ENCODE peak calls at places on chromosomes 16 and 17, in eight cellular contexts. One of them, this sample, is unnamed.

GRCh38 chr17:40608061-40608581 is 39.5 kb downstream of the SMARCE1 start:
- DNase-seq in GM10248: no peak
- DNase-seq in AG09309: no peak
- DNase-seq in mesothelial cell of epicardium: no peak
- DNase-seq in upper lobe of right lung: no peak
- DNase-seq in activated B cell treated with CpG ODN at 0.5 μM for 24 hours: no peak
- DNase-seq in Calu3: no peak
- DNase-seq in foreskin keratinocyte: no peak
- DNase-seq in this sample: no peak

GRCh38 chr17:36943250-36944220 is 5.2 kb upstream of the AATF start:
- DNase-seq in GM10248: peak
- DNase-seq in AG09309: no peak
- DNase-seq in mesothelial cell of epicardium: no peak
- DNase-seq in upper lobe of right lung: no peak
- DNase-seq in activated B cell treated with CpG ODN at 0.5 μM for 24 hours: no peak
- DNase-seq in Calu3: no peak
- DNase-seq in foreskin keratinocyte: no peak
- DNase-seq in this sample: no peak

GRCh38 chr16:58815188-58815888 is 81.2 kb upstream of the GOT2 start:
- DNase-seq in GM10248: no peak
- DNase-seq in AG09309: no peak
- DNase-seq in mesothelial cell of epicardium: no peak
- DNase-seq in upper lobe of right lung: no peak
- DNase-seq in activated B cell treated with CpG ODN at 0.5 μM for 24 hours: no peak
- DNase-seq in Calu3: no peak
- DNase-seq in foreskin keratinocyte: peak
- DNase-seq in this sample: no peak

GRCh38 chr17:16439303-16439791 is 24.0 kb downstream of the TRPV2 start:
- DNase-seq in GM10248: no peak
- DNase-seq in AG09309: no peak
- DNase-seq in mesothelial cell of epicardium: no peak
- DNase-seq in upper lobe of right lung: no peak
- DNase-seq in activated B cell treated with CpG ODN at 0.5 μM for 24 hours: no peak
- DNase-seq in Calu3: no peak
- DNase-seq in foreskin keratinocyte: no peak
- DNase-seq in this sample: no peak

GRCh38 chr17:61393904-61394629 is 5.6 kb upstream of the TBX2 start:
- DNase-seq in GM10248: no peak
- DNase-seq in AG09309: no peak
- DNase-seq in mesothelial cell of epicardium: no peak
- DNase-seq in upper lobe of right lung: no peak
- DNase-seq in activated B cell treated with CpG ODN at 0.5 μM for 24 hours: no peak
- DNase-seq in Calu3: no peak
- DNase-seq in foreskin keratinocyte: no peak
- DNase-seq in this sample: no peak

GRCh38 chr17:28796062-28796461 is 46.5 kb downstream of the FAM222B start:
- DNase-seq in GM10248: no peak
- DNase-seq in AG09309: no peak
- DNase-seq in mesothelial cell of epicardium: no peak
- DNase-seq in upper lobe of right lung: no peak
- DNase-seq in activated B cell treated with CpG ODN at 0.5 μM for 24 hours: no peak
- DNase-seq in Calu3: no peak
- DNase-seq in foreskin keratinocyte: no peak
- DNase-seq in this sample: no peak

GRCh38 chr17:6476834-6477210 is 32.6 kb downstream of the PIMREG start:
- DNase-seq in GM10248: no peak
- DNase-seq in AG09309: no peak
- DNase-seq in mesothelial cell of epicardium: no peak
- DNase-seq in upper lobe of right lung: no peak
- DNase-seq in activated B cell treated with CpG ODN at 0.5 μM for 24 hours: no peak
- DNase-seq in Calu3: no peak
- DNase-seq in foreskin keratinocyte: no peak
- DNase-seq in this sample: no peak

GRCh38 chr17:82231562-82232321 is 2.9 kb downstream of the SLC16A3 start:
- DNase-seq in GM10248: no peak
- DNase-seq in AG09309: no peak
- DNase-seq in mesothelial cell of epicardium: no peak
- DNase-seq in upper lobe of right lung: peak
- DNase-seq in activated B cell treated with CpG ODN at 0.5 μM for 24 hours: no peak
- DNase-seq in Calu3: peak
- DNase-seq in foreskin keratinocyte: no peak
- DNase-seq in this sample: peak

GRCh38 chr17:28911411-28912045 is 8.6 kb upstream of the DHRS13 start:
- DNase-seq in GM10248: no peak
- DNase-seq in AG09309: no peak
- DNase-seq in mesothelial cell of epicardium: no peak
- DNase-seq in upper lobe of right lung: no peak
- DNase-seq in activated B cell treated with CpG ODN at 0.5 μM for 24 hours: no peak
- DNase-seq in Calu3: no peak
- DNase-seq in foreskin keratinocyte: no peak
- DNase-seq in this sample: no peak

GRCh38 chr16:75279277-75279676 is 27.9 kb upstream of the BCAR1 start:
- DNase-seq in GM10248: no peak
- DNase-seq in AG09309: no peak
- DNase-seq in mesothelial cell of epicardium: no peak
- DNase-seq in upper lobe of right lung: no peak
- DNase-seq in activated B cell treated with CpG ODN at 0.5 μM for 24 hours: no peak
- DNase-seq in Calu3: no peak
- DNase-seq in foreskin keratinocyte: peak
- DNase-seq in this sample: no peak

GRCh38 chr16:66354321-66354854 is 12.1 kb upstream of the CDH5 start:
- DNase-seq in GM10248: no peak
- DNase-seq in AG09309: no peak
- DNase-seq in mesothelial cell of epicardium: no peak
- DNase-seq in upper lobe of right lung: peak
- DNase-seq in activated B cell treated with CpG ODN at 0.5 μM for 24 hours: no peak
- DNase-seq in Calu3: no peak
- DNase-seq in foreskin keratinocyte: no peak
- DNase-seq in this sample: no peak

GRCh38 chr16:14486520-14487303 is 143.3 kb downstream of the PARN start:
- DNase-seq in GM10248: no peak
- DNase-seq in AG09309: peak
- DNase-seq in mesothelial cell of epicardium: peak
- DNase-seq in upper lobe of right lung: no peak
- DNase-seq in activated B cell treated with CpG ODN at 0.5 μM for 24 hours: no peak
- DNase-seq in Calu3: peak
- DNase-seq in foreskin keratinocyte: peak
- DNase-seq in this sample: peak

GRCh38 chr16:57615813-57616212 is 12.6 kb upstream of the ADGRG1 start:
- DNase-seq in GM10248: no peak
- DNase-seq in AG09309: no peak
- DNase-seq in mesothelial cell of epicardium: no peak
- DNase-seq in upper lobe of right lung: peak
- DNase-seq in activated B cell treated with CpG ODN at 0.5 μM for 24 hours: no peak
- DNase-seq in Calu3: no peak
- DNase-seq in foreskin keratinocyte: no peak
- DNase-seq in this sample: no peak

GRCh38 chr16:68490829-68491575 is 42.7 kb upstream of the SMPD3 start:
- DNase-seq in GM10248: no peak
- DNase-seq in AG09309: peak
- DNase-seq in mesothelial cell of epicardium: no peak
- DNase-seq in upper lobe of right lung: peak
- DNase-seq in activated B cell treated with CpG ODN at 0.5 μM for 24 hours: no peak
- DNase-seq in Calu3: peak
- DNase-seq in foreskin keratinocyte: peak
- DNase-seq in this sample: no peak

GRCh38 chr17:77828749-77829539 is 129.6 kb upstream of the TNRC6C start:
- DNase-seq in GM10248: no peak
- DNase-seq in AG09309: no peak
- DNase-seq in mesothelial cell of epicardium: no peak
- DNase-seq in upper lobe of right lung: peak
- DNase-seq in activated B cell treated with CpG ODN at 0.5 μM for 24 hours: no peak
- DNase-seq in Calu3: no peak
- DNase-seq in foreskin keratinocyte: no peak
- DNase-seq in this sample: no peak

DNA sequence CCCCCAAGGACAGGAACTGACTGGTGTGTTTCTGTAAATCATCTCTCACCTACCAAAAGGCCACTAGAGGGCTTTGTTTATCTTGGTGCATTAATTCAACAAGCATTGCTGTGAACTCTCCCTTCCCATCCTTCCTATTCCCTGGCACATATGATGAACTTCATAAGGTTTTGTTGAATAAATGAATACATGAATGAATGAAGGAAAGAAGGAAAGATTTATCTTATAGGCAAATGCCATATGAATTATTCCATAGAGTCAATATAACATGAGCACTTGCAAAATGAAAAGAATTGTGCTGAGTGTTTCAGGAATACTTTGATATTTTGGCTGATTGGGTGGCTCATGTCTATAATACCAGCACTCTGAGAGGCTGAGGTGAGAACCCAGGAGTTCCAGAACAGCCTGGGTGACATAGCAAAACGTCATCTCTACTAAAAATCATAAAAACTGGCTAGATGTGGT is 4.3 kb downstream of the SPDYE4 start:
- DNase-seq in GM10248: peak
- DNase-seq in AG09309: no peak
- DNase-seq in mesothelial cell of epicardium: no peak
- DNase-seq in upper lobe of right lung: no peak
- DNase-seq in activated B cell treated with CpG ODN at 0.5 μM for 24 hours: no peak
- DNase-seq in Calu3: no peak
- DNase-seq in foreskin keratinocyte: peak
- DNase-seq in this sample: no peak
- TF ChIP-seq CTCF in GM10248: peak
- TF ChIP-seq CTCF in AG09309: peak
- TF ChIP-seq CTCF in mesothelial cell of epicardium: no peak
- TF ChIP-seq CTCF in upper lobe of right lung: peak
- TF ChIP-seq CTCF in activated B cell treated with CpG ODN at 0.5 μM for 24 hours: no peak
- TF ChIP-seq CTCF in Calu3: no peak
- TF ChIP-seq CTCF in foreskin keratinocyte: peak
- TF ChIP-seq CTCF in this sample: peak

GRCh38 chr16:85444879-85445778 is 168.0 kb upstream of the GSE1 start:
- DNase-seq in GM10248: no peak
- DNase-seq in AG09309: no peak
- DNase-seq in mesothelial cell of epicardium: no peak
- DNase-seq in upper lobe of right lung: no peak
- DNase-seq in activated B cell treated with CpG ODN at 0.5 μM for 24 hours: no peak
- DNase-seq in Calu3: peak
- DNase-seq in foreskin keratinocyte: no peak
- DNase-seq in this sample: no peak
- TF ChIP-seq CTCF in GM10248: no peak
- TF ChIP-seq CTCF in AG09309: no peak
- TF ChIP-seq CTCF in mesothelial cell of epicardium: no peak
- TF ChIP-seq CTCF in upper lobe of right lung: no peak
- TF ChIP-seq CTCF in activated B cell treated with CpG ODN at 0.5 μM for 24 hours: no peak
- TF ChIP-seq CTCF in Calu3: no peak
- TF ChIP-seq CTCF in foreskin keratinocyte: no peak
- TF ChIP-seq CTCF in this sample: no peak

GRCh38 chr17:19263621-19264010 is 26.4 kb downstream of the EPN2 start:
- DNase-seq in GM10248: no peak
- DNase-seq in AG09309: no peak
- DNase-seq in mesothelial cell of epicardium: no peak
- DNase-seq in upper lobe of right lung: no peak
- DNase-seq in activated B cell treated with CpG ODN at 0.5 μM for 24 hours: no peak
- DNase-seq in Calu3: no peak
- DNase-seq in foreskin keratinocyte: peak
- DNase-seq in this sample: no peak

GRCh38 chr17:19262650-19263620 is 25.8 kb downstream of the EPN2 start:
- DNase-seq in GM10248: no peak
- DNase-seq in AG09309: no peak
- DNase-seq in mesothelial cell of epicardium: no peak
- DNase-seq in upper lobe of right lung: no peak
- DNase-seq in activated B cell treated with CpG ODN at 0.5 μM for 24 hours: no peak
- DNase-seq in Calu3: no peak
- DNase-seq in foreskin keratinocyte: peak
- DNase-seq in this sample: no peak

GRCh38 chr17:19264277-19264676 is 27.1 kb downstream of the EPN2 start:
- DNase-seq in GM10248: no peak
- DNase-seq in AG09309: no peak
- DNase-seq in mesothelial cell of epicardium: no peak
- DNase-seq in upper lobe of right lung: no peak
- DNase-seq in activated B cell treated with CpG ODN at 0.5 μM for 24 hours: no peak
- DNase-seq in Calu3: no peak
- DNase-seq in foreskin keratinocyte: no peak
- DNase-seq in this sample: no peak

GRCh38 chr17:19258371-19258770 is 21.2 kb downstream of the EPN2 start:
- DNase-seq in GM10248: no peak
- DNase-seq in AG09309: no peak
- DNase-seq in mesothelial cell of epicardium: no peak
- DNase-seq in upper lobe of right lung: no peak
- DNase-seq in activated B cell treated with CpG ODN at 0.5 μM for 24 hours: no peak
- DNase-seq in Calu3: no peak
- DNase-seq in foreskin keratinocyte: no peak
- DNase-seq in this sample: no peak

DNA sequence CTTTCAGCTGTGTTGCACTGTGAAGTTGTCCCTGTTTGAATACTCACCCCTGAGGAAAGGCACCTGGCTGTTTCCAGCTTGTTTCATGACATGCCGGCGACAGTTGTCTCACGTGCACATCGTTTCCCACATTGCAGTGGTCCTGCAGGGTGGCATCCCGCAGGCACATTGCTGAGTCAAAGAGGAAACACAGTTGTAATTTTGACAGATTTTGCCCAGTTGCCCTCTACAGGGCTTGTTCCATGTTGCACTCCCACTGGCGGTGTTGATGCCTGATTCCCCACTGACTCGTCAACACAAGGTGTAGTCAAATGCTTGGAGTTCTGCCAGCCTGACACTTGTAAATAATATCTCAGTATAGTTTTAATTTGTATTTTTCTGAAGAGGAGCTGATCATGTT is 23.8 kb downstream of the EPN2 start:
- DNase-seq in GM10248: no peak
- DNase-seq in AG09309: no peak
- DNase-seq in mesothelial cell of epicardium: no peak
- DNase-seq in upper lobe of right lung: no peak
- DNase-seq in activated B cell treated with CpG ODN at 0.5 μM for 24 hours: no peak
- DNase-seq in Calu3: no peak
- DNase-seq in foreskin keratinocyte: peak
- DNase-seq in this sample: no peak
- TF ChIP-seq CTCF in GM10248: no peak
- TF ChIP-seq CTCF in AG09309: no peak
- TF ChIP-seq CTCF in mesothelial cell of epicardium: no peak
- TF ChIP-seq CTCF in upper lobe of right lung: peak
- TF ChIP-seq CTCF in activated B cell treated with CpG ODN at 0.5 μM for 24 hours: no peak
- TF ChIP-seq CTCF in Calu3: no peak
- TF ChIP-seq CTCF in foreskin keratinocyte: peak
- TF ChIP-seq CTCF in this sample: peak

GRCh38 chr16:51137097-51137496 is 14.0 kb downstream of the SALL1 start:
- DNase-seq in GM10248: no peak
- DNase-seq in AG09309: no peak
- DNase-seq in mesothelial cell of epicardium: no peak
- DNase-seq in upper lobe of right lung: no peak
- DNase-seq in activated B cell treated with CpG ODN at 0.5 μM for 24 hours: no peak
- DNase-seq in Calu3: no peak
- DNase-seq in foreskin keratinocyte: no peak
- DNase-seq in this sample: no peak

GRCh38 chr16:51143166-51143565 is 7.9 kb downstream of the SALL1 start:
- DNase-seq in GM10248: no peak
- DNase-seq in AG09309: no peak
- DNase-seq in mesothelial cell of epicardium: no peak
- DNase-seq in upper lobe of right lung: no peak
- DNase-seq in activated B cell treated with CpG ODN at 0.5 μM for 24 hours: no peak
- DNase-seq in Calu3: no peak
- DNase-seq in foreskin keratinocyte: no peak
- DNase-seq in this sample: no peak

GRCh38 chr16:51141541-51141940 is 9.5 kb downstream of the SALL1 start:
- DNase-seq in GM10248: no peak
- DNase-seq in AG09309: no peak
- DNase-seq in mesothelial cell of epicardium: no peak
- DNase-seq in upper lobe of right lung: no peak
- DNase-seq in activated B cell treated with CpG ODN at 0.5 μM for 24 hours: no peak
- DNase-seq in Calu3: no peak
- DNase-seq in foreskin keratinocyte: no peak
- DNase-seq in this sample: no peak

GRCh38 chr16:51139568-51139967 is 11.5 kb downstream of the SALL1 start:
- DNase-seq in GM10248: no peak
- DNase-seq in AG09309: no peak
- DNase-seq in mesothelial cell of epicardium: no peak
- DNase-seq in upper lobe of right lung: no peak
- DNase-seq in activated B cell treated with CpG ODN at 0.5 μM for 24 hours: no peak
- DNase-seq in Calu3: no peak
- DNase-seq in foreskin keratinocyte: no peak
- DNase-seq in this sample: no peak

GRCh38 chr16:51140112-51140511 is 11.0 kb downstream of the SALL1 start:
- DNase-seq in GM10248: no peak
- DNase-seq in AG09309: no peak
- DNase-seq in mesothelial cell of epicardium: no peak
- DNase-seq in upper lobe of right lung: no peak
- DNase-seq in activated B cell treated with CpG ODN at 0.5 μM for 24 hours: no peak
- DNase-seq in Calu3: no peak
- DNase-seq in foreskin keratinocyte: no peak
- DNase-seq in this sample: no peak
- TF ChIP-seq CTCF in GM10248: no peak
- TF ChIP-seq CTCF in AG09309: no peak
- TF ChIP-seq CTCF in mesothelial cell of epicardium: no peak
- TF ChIP-seq CTCF in upper lobe of right lung: no peak
- TF ChIP-seq CTCF in activated B cell treated with CpG ODN at 0.5 μM for 24 hours: no peak
- TF ChIP-seq CTCF in Calu3: no peak
- TF ChIP-seq CTCF in foreskin keratinocyte: no peak
- TF ChIP-seq CTCF in this sample: no peak

This sample was measured in neural crest cell.